ENCODE peak calls at places on chromosomes 7 and 10, in eight cellular contexts. L is mesendoderm, Q is SJSA1, H is GM23248, F is hepatocyte, E is right lobe of liver, I is tibial artery, B is heart left ventricle. J is an unnamed sample.
A peak's percentile ranks its signal among the peaks of the same experiment; 100 is the strongest.

GRCh38 chr7:16098058-16098457 is 323.3 kb downstream of the CRPPA start:
- DNase-seq in L (no peak), Q (no peak), H (no peak), F (no peak), E (no peak), I (no peak), B (no peak), J (no peak)

GRCh38 chr10:46518028-46518725 is 38.3 kb downstream of the GPRIN2 start:
- DNase-seq in L (no peak), Q (peak; percentile 41), H (no peak), F (no peak), E (peak; percentile 14), I (no peak), B (no peak), J (peak; percentile 19)

GRCh38 chr7:2680792-2681490 is 7.1 kb upstream of the AMZ1 start:
- DNase-seq in L (peak; percentile 81), Q (peak; percentile 80), H (peak; percentile 88), F (peak; percentile 87), E (peak; percentile 88), I (peak; percentile 87), B (peak; percentile 80), J (peak; percentile 89)

GRCh38 chr7:39357648-39358047 is 208.6 kb upstream of the YAE1 start:
- DNase-seq in L (peak; percentile 36), Q (no peak), H (no peak), F (no peak), E (no peak), I (no peak), B (no peak), J (no peak)

GRCh38 chr7:155951554-155952158 is 139.4 kb upstream of the SHH start:
- DNase-seq in L (peak; percentile 48), Q (peak; percentile 91), H (peak; percentile 16), F (peak; percentile 79), E (peak; percentile 85), I (no peak), B (no peak), J (peak; percentile 90)

GRCh38 chr7:132784406-132784805 is 208.1 kb upstream of the PLXNA4 start:
- DNase-seq in L (peak; percentile 28), Q (no peak), H (no peak), F (no peak), E (no peak), I (no peak), B (no peak), J (no peak)

GRCh38 chr10:15236340-15236739 is 67.8 kb upstream of the NMT2 start:
- DNase-seq in L (no peak), Q (no peak), H (peak; percentile 72), F (no peak), E (no peak), I (no peak), B (no peak), J (no peak)

GRCh38 chr7:12066561-12066960 is 144.5 kb upstream of the TMEM106B start:
- DNase-seq in L (peak; percentile 61), Q (no peak), H (peak; percentile 6), F (peak; percentile 28), E (no peak), I (no peak), B (no peak), J (no peak)

GRCh38 chr7:107712025-107712424 is 31.9 kb upstream of the CBLL1 start:
- DNase-seq in L (no peak), Q (no peak), H (no peak), F (no peak), E (no peak), I (no peak), B (no peak), J (no peak)

GRCh38 chr10:109831846-109832245 is 91.5 kb downstream of the XPNPEP1 start:
- DNase-seq in L (no peak), Q (no peak), H (no peak), F (no peak), E (no peak), I (no peak), B (no peak), J (no peak)

GRCh38 chr10:132710036-132710686 is 75.8 kb downstream of the NKX6-2 start:
- DNase-seq in L (no peak), Q (no peak), H (no peak), F (no peak), E (peak; percentile 11), I (peak; percentile 60), B (peak; percentile 4), J (no peak)

GRCh38 chr10:4941540-4942330 is 21.5 kb upstream of the AKR1C1 start:
- DNase-seq in L (peak; percentile 71), Q (no peak), H (peak; percentile 38), F (peak; percentile 32), E (no peak), I (no peak), B (no peak), J (peak; percentile 48)

GRCh38 chr10:131451407-131452015 is 140.0 kb upstream of the TCERG1L start:
- DNase-seq in L (no peak), Q (no peak), H (no peak), F (no peak), E (no peak), I (peak; percentile 23), B (no peak), J (no peak)

GRCh38 chr7:142669074-142669654 is 80.1 kb upstream of the PRSS1 start:
- DNase-seq in L (peak; percentile 54), Q (no peak), H (peak; percentile 32), F (peak; percentile 18), E (no peak), I (no peak), B (no peak), J (no peak)

GRCh38 chr10:51341216-51341615 is 266.9 kb downstream of the PRKG1 start:
- DNase-seq in L (no peak), Q (no peak), H (peak; percentile 10), F (no peak), E (no peak), I (no peak), B (no peak), J (no peak)

GRCh38 chr10:130040817-130041330 is 69.8 kb downstream of the C10orf143 start:
- DNase-seq in L (no peak), Q (no peak), H (no peak), F (no peak), E (no peak), I (peak; percentile 46), B (no peak), J (no peak)

GRCh38 chr10:35495521-35496238 is 109.5 kb upstream of the GJD4 start:
- DNase-seq in L (no peak), Q (no peak), H (peak; percentile 32), F (no peak), E (peak; percentile 44), I (no peak), B (no peak), J (no peak)

GRCh38 chr10:3036155-3036554 is 31.2 kb upstream of the PFKP start:
- DNase-seq in L (no peak), Q (no peak), H (no peak), F (no peak), E (no peak), I (no peak), B (no peak), J (no peak)

DNA sequence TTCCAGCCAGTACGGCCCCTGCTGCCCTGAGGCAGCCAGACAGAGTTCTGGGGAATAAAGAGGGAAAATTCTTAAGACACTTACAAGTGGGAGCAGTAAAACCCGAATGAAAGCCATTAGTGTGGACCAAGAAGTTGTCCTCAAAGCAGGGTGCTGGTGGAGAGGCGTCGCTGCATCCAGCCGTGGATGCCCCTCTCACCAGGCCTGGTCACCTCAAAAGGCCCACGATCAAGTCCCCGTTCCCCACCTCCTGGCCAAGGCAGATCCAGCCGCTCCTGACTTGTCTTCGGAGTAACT is 656 bp downstream of the VSTM4 start:
- DNase-seq in L (no peak), Q (no peak), H (no peak), F (no peak), E (no peak), I (no peak), B (no peak), J (no peak)
- H3K27ac ChIP-seq in L (no peak overlapping the region), Q (peak overlapping the region; percentile 53), H (peak overlapping the region; percentile 78), F (peak overlapping the region; percentile 63), E (no peak overlapping the region), I (peak overlapping the region; percentile 88), B (peak overlapping the region; percentile 88), J (peak overlapping the region; percentile 71)

GRCh38 chr7:56175086-56175760 is 59.0 kb upstream of the NUPR2 start:
- DNase-seq in L (no peak), Q (no peak), H (peak; percentile 13), F (no peak), E (peak; percentile 52), I (peak; percentile 77), B (peak; percentile 27), J (peak; percentile 26)

GRCh38 chr7:56174346-56175085 is 58.3 kb upstream of the NUPR2 start:
- DNase-seq in L (no peak), Q (no peak), H (no peak), F (no peak), E (no peak), I (no peak), B (no peak), J (no peak)

GRCh38 chr7:56181010-56181409 is 64.8 kb upstream of the NUPR2 start:
- DNase-seq in L (no peak), Q (no peak), H (no peak), F (no peak), E (no peak), I (no peak), B (no peak), J (no peak)

GRCh38 chr7:56175784-56176183 is 59.6 kb upstream of the NUPR2 start:
- DNase-seq in L (no peak), Q (no peak), H (peak; percentile 26), F (no peak), E (no peak), I (no peak), B (no peak), J (no peak)
- H3K4me3 ChIP-seq in L (no peak overlapping the region), Q (no peak overlapping the region), H (peak overlapping the region; percentile 11), F (no peak overlapping the region), E (no peak overlapping the region), I (peak overlapping the region; percentile 53), B (peak overlapping the region; percentile 60), J (peak overlapping the region; percentile 57)

GRCh38 chr10:98256692-98257091 is 11.3 kb downstream of the LOXL4 start:
- DNase-seq in L (no peak), Q (no peak), H (no peak), F (no peak), E (no peak), I (no peak), B (no peak), J (no peak)

GRCh38 chr10:98258683-98259454 is 9.1 kb downstream of the LOXL4 start:
- DNase-seq in L (no peak), Q (no peak), H (peak; percentile 43), F (no peak), E (no peak), I (no peak), B (no peak), J (no peak)

GRCh38 chr10:98255146-98255877 is 12.7 kb downstream of the LOXL4 start:
- DNase-seq in L (no peak), Q (no peak), H (no peak), F (no peak), E (no peak), I (no peak), B (no peak), J (no peak)

GRCh38 chr10:98257961-98258360 is 10.0 kb downstream of the LOXL4 start:
- DNase-seq in L (no peak), Q (no peak), H (no peak), F (no peak), E (no peak), I (no peak), B (no peak), J (no peak)

GRCh38 chr10:98257198-98257597 is 10.8 kb downstream of the LOXL4 start:
- DNase-seq in L (no peak), Q (no peak), H (no peak), F (no peak), E (no peak), I (no peak), B (no peak), J (no peak)
- H3K27ac ChIP-seq in L (no peak overlapping the region), Q (no peak overlapping the region), H (no peak overlapping the region), F (no peak overlapping the region), E (no peak overlapping the region), I (no peak overlapping the region), B (no peak overlapping the region), J (no peak overlapping the region)

GRCh38 chr7:80785961-80786360 is 132.9 kb downstream of the SEMA3C start:
- DNase-seq in L (no peak), Q (no peak), H (peak; percentile 67), F (no peak), E (no peak), I (no peak), B (no peak), J (no peak)
- H3K4me3 ChIP-seq in L (no peak overlapping the region), Q (no peak overlapping the region), H (no peak overlapping the region), F (no peak overlapping the region), E (no peak overlapping the region), I (no peak overlapping the region), B (no peak overlapping the region), J (no peak overlapping the region)